ENCODE peak calls at places on chromosome 16, in seven cellular contexts. V, O, H, C, D, Z and L are unnamed samples.

GRCh38 chr16:84442416-84443145 is 61.9 kb downstream of the MEAK7 start:
- DNase-seq in V (no peak), O (no peak), H (no peak), C (no peak), D (no peak), Z (no peak), L (no peak)

GRCh38 chr16:9836118-9836736 is 346.0 kb downstream of the GRIN2A start:
- DNase-seq in V (no peak), O (no peak), H (peak; percentile 33), C (peak; percentile 1), D (no peak), Z (no peak), L (no peak)

GRCh38 chr16:57791156-57791902 is 11.0 kb downstream of the KIFC3 start:
- DNase-seq in V (no peak), O (no peak), H (peak; percentile 41), C (no peak), D (no peak), Z (no peak), L (no peak)

GRCh38 chr16:53341787-53342186 is 92.5 kb upstream of the RBL2 start:
- DNase-seq in V (no peak), O (no peak), H (no peak), C (no peak), D (no peak), Z (no peak), L (no peak)

GRCh38 chr16:80518436-80518835 is 22.4 kb upstream of the DYNLRB2 start:
- DNase-seq in V (no peak), O (no peak), H (no peak), C (no peak), D (no peak), Z (no peak), L (no peak)

GRCh38 chr16:68149596-68149995 is 64.4 kb downstream of the NFATC3 start:
- DNase-seq in V (no peak), O (no peak), H (no peak), C (no peak), D (no peak), Z (no peak), L (no peak)

GRCh38 chr16:12802661-12803060 is 1.0 kb downstream of the CPPED1 start:
- DNase-seq in V (no peak), O (no peak), H (no peak), C (no peak), D (peak; percentile 38), Z (no peak), L (no peak)

GRCh38 chr16:15770512-15770911 is 86.3 kb downstream of the MYH11 start:
- DNase-seq in V (no peak), O (no peak), H (no peak), C (peak; percentile 92), D (no peak), Z (no peak), L (no peak)

GRCh38 chr16:21283521-21284289 is 5.6 kb upstream of the CRYM start:
- DNase-seq in V (no peak), O (peak; percentile 44), H (no peak), C (peak; percentile 49), D (no peak), Z (no peak), L (peak; percentile 75)

GRCh38 chr16:81885976-81886586 is 107.0 kb downstream of the PLCG2 start:
- DNase-seq in V (no peak), O (no peak), H (no peak), C (peak; percentile 47), D (no peak), Z (no peak), L (no peak)

GRCh38 chr16:50667497-50668367 is 13.4 kb downstream of the SNX20 start:
- DNase-seq in V (no peak), O (no peak), H (no peak), C (no peak), D (no peak), Z (no peak), L (no peak)

GRCh38 chr16:17921357-17921978 is 415.1 kb downstream of the NPIPA8 start:
- DNase-seq in V (no peak), O (no peak), H (peak; percentile 17), C (no peak), D (no peak), Z (no peak), L (no peak)

GRCh38 chr16:14193316-14193871 is 122.3 kb downstream of the MRTFB start:
- DNase-seq in V (no peak), O (no peak), H (no peak), C (no peak), D (no peak), Z (no peak), L (no peak)

GRCh38 chr16:17313085-17313611 is 157.6 kb downstream of the XYLT1 start:
- DNase-seq in V (no peak), O (peak; percentile 25), H (no peak), C (peak; percentile 12), D (no peak), Z (peak; percentile 93), L (peak; percentile 98)

GRCh38 chr16:63890072-63890471 is 1231.8 kb downstream of the CDH11 start:
- DNase-seq in V (no peak), O (no peak), H (no peak), C (peak; percentile 78), D (no peak), Z (no peak), L (no peak)

GRCh38 chr16:67260426-67261063 is 11.8 kb downstream of the SLC9A5 start:
- DNase-seq in V (no peak), O (no peak), H (peak; percentile 42), C (peak; percentile 77), D (peak; percentile 53), Z (no peak), L (peak; percentile 55)

GRCh38 chr16:2586241-2586640 is 48.4 kb downstream of the PDPK1 start:
- DNase-seq in V (no peak), O (no peak), H (no peak), C (no peak), D (no peak), Z (no peak), L (no peak)

GRCh38 chr16:58678716-58679115 is 5.9 kb downstream of the SLC38A7 start:
- DNase-seq in V (no peak), O (peak; percentile 57), H (peak; percentile 71), C (peak; percentile 25), D (peak; percentile 49), Z (no peak), L (peak; percentile 71)

GRCh38 chr16:53433509-53433908 is 762 bp upstream of the RBL2 start:
- DNase-seq in V (no peak), O (no peak), H (no peak), C (peak; percentile 3), D (peak; percentile 75), Z (no peak), L (no peak)

GRCh38 chr16:8863594-8864424 is 5.0 kb downstream of the CARHSP1 start:
- DNase-seq in V (no peak), O (peak; percentile 91), H (peak; percentile 83), C (no peak), D (no peak), Z (no peak), L (no peak)

GRCh38 chr16:53052519-53053501 is at the start of gene CHD9NB:
- DNase-seq in V (peak; percentile 97), O (no peak), H (no peak), C (peak; percentile 86), D (peak; percentile 87), Z (peak; percentile 69), L (peak; percentile 51)

GRCh38 chr16:30018731-30019158 is 4.3 kb upstream of the C16orf92 start:
- DNase-seq in V (no peak), O (no peak), H (no peak), C (no peak), D (peak; percentile 89), Z (peak; percentile 12), L (no peak)

GRCh38 chr16:11439790-11440656 is 94.8 kb downstream of the RMI2 start:
- DNase-seq in V (no peak), O (no peak), H (no peak), C (no peak), D (no peak), Z (no peak), L (no peak)

DNA sequence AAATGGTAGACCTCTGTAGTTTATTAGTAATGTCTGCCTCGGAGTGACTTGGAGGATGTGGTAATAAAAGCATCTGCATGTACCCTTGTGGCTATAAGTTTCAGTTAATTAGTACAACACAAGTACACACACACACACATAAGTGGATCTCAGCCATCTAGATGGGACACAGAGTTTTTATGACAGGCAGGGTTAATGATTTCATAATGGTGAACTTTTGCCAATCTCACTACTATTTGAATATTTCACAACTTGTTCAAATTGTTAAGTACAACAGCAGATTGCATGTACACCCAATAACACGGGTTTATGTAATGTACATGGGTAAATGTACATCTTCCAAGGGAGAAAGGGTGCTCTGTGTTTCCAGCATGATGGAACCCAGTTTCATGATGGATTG is 511.3 kb upstream of the HSBP1 start:
- DNase-seq in V (no peak), O (no peak), H (no peak), C (peak; percentile 15), D (no peak), Z (no peak), L (no peak)
- H3K4me3 ChIP-seq in V (no peak overlapping the region), O (no peak overlapping the region), H (no peak overlapping the region), C (no peak overlapping the region), D (no peak overlapping the region), Z (no peak overlapping the region), L (no peak overlapping the region)

GRCh38 chr16:27759947-27760844 is 210.3 kb downstream of the KATNIP start:
- DNase-seq in V (no peak), O (no peak), H (no peak), C (no peak), D (no peak), Z (no peak), L (no peak)
- H3K4me3 ChIP-seq in V (no peak overlapping the region), O (no peak overlapping the region), H (no peak overlapping the region), C (no peak overlapping the region), D (no peak overlapping the region), Z (no peak overlapping the region), L (no peak overlapping the region)

GRCh38 chr16:4654387-4654901 is 29.8 kb downstream of the MGRN1 start:
- DNase-seq in V (no peak), O (no peak), H (no peak), C (no peak), D (no peak), Z (no peak), L (no peak)

GRCh38 chr16:4656695-4657686 is 32.4 kb downstream of the MGRN1 start:
- DNase-seq in V (no peak), O (no peak), H (no peak), C (no peak), D (no peak), Z (no peak), L (no peak)

GRCh38 chr16:4654946-4655590 is 30.4 kb downstream of the MGRN1 start:
- DNase-seq in V (no peak), O (no peak), H (no peak), C (no peak), D (no peak), Z (no peak), L (no peak)

GRCh38 chr16:4656221-4656620 is 31.6 kb downstream of the MGRN1 start:
- DNase-seq in V (no peak), O (no peak), H (no peak), C (no peak), D (no peak), Z (no peak), L (no peak)

DNA sequence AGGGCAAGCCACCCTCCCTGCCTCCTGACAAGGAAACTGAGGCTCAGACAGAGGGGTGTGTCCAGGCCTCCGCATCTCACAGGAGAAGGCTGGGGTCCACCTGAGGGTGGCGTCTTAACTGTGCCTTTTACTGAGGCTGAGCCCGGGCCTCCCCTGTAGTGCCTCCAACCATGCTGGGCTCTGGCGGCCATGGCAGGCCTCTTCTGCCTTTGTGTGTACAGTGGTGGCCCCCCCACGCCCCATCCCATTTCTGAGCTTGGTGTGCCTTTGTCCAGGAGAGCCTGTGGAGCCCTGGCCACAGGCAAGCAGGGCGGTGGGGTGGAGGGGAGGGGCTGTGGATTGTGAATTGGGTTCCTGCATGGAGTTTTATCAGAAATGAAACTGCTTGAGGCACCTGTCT is 31.2 kb downstream of the MGRN1 start:
- DNase-seq in V (no peak), O (no peak), H (no peak), C (no peak), D (no peak), Z (no peak), L (no peak)
- H3K4me3 ChIP-seq in V (no peak overlapping the region), O (no peak overlapping the region), H (no peak overlapping the region), C (no peak overlapping the region), D (no peak overlapping the region), Z (no peak overlapping the region), L (no peak overlapping the region)

GRCh38 chr16:85479972-85480726 is 133.0 kb upstream of the GSE1 start:
- DNase-seq in V (no peak), O (no peak), H (no peak), C (no peak), D (peak; percentile 59), Z (no peak), L (no peak)
- H3K4me3 ChIP-seq in V (no peak overlapping the region), O (no peak overlapping the region), H (no peak overlapping the region), C (no peak overlapping the region), D (peak overlapping the region; percentile 31), Z (no peak overlapping the region), L (no peak overlapping the region)